ENCODE peak calls at places on chromosomes 12 and 14, in seven cellular contexts. Z, X, B, D, R, N and A are unnamed samples.

GRCh38 chr12:131818821-131819585 is 9.2 kb upstream of the MMP17 start:
- DNase-seq in Z (no peak), X (no peak), B (no peak), D (no peak), R (no peak), N (no peak), A (peak)

GRCh38 chr14:75254901-75255300 is 23.7 kb upstream of the FOS start:
- DNase-seq in Z (no peak), X (no peak), B (no peak), D (no peak), R (peak), N (peak), A (peak)

GRCh38 chr12:27434673-27435565 is 11.6 kb upstream of the SMCO2 start:
- DNase-seq in Z (no peak), X (peak), B (peak), D (peak), R (peak), N (no peak), A (peak)

GRCh38 chr14:91349481-91350074 is 68.0 kb downstream of the CCDC88C start:
- DNase-seq in Z (no peak), X (no peak), B (peak), D (no peak), R (no peak), N (no peak), A (no peak)

GRCh38 chr12:52338241-52338960 is 17.2 kb upstream of the KRT83 start:
- DNase-seq in Z (no peak), X (no peak), B (no peak), D (no peak), R (no peak), N (no peak), A (no peak)

GRCh38 chr12:90170740-90171139 is 462.1 kb upstream of the ATP2B1 start:
- DNase-seq in Z (no peak), X (no peak), B (no peak), D (no peak), R (no peak), N (no peak), A (no peak)

GRCh38 chr14:22163051-22163450 is 426.0 kb downstream of the DAD1 start:
- DNase-seq in Z (no peak), X (no peak), B (peak), D (peak), R (peak), N (no peak), A (peak)

GRCh38 chr14:71267691-71268090 is 360.4 kb downstream of the PCNX1 start:
- DNase-seq in Z (no peak), X (no peak), B (no peak), D (peak), R (no peak), N (no peak), A (no peak)

GRCh38 chr12:58787021-58787760 is 133.1 kb downstream of the LRIG3 start:
- DNase-seq in Z (no peak), X (no peak), B (no peak), D (peak), R (no peak), N (no peak), A (no peak)

GRCh38 chr12:18454330-18454729 is 193.0 kb downstream of the PIK3C2G start:
- DNase-seq in Z (no peak), X (no peak), B (no peak), D (no peak), R (no peak), N (no peak), A (peak)